ENCODE peak calls at places on chromosomes 4 and X, in six cellular contexts. A is transverse colon; O is CD4-positive, CD25-positive, alpha-beta regulatory T cell; D is CD8-positive, alpha-beta T cell; U is aorta; E is upper lobe of right lung. Z is an unnamed sample.

GRCh38 chr4:153257151-153257620 is 52.9 kb downstream of the TRIM2 start:
- DNase-seq in D (no peak), A (no peak), O (peak; percentile 38), U (peak; percentile 75), E (no peak), Z (no peak)

GRCh38 chr4:114598191-114599121 is at the start of gene UGT8:
- DNase-seq in E (peak; percentile 85), A (peak; percentile 90), U (peak; percentile 78), D (no peak), O (peak; percentile 26), Z (no peak)

GRCh38 chr4:169014581-169014980 is 4.5 kb upstream of the CBR4 start:
- DNase-seq in D (no peak), O (no peak), A (no peak), E (no peak), U (no peak), Z (no peak)

GRCh38 chrX:24423960-24424359 is 41.1 kb upstream of the PDK3 start:
- DNase-seq in D (no peak), O (no peak), A (no peak), E (no peak), U (no peak), Z (no peak)

GRCh38 chr4:181157647-181158046 is 1085.6 kb upstream of the TENM3 start:
- DNase-seq in E (no peak), D (no peak), A (no peak), U (no peak), O (no peak), Z (no peak)

GRCh38 chrX:148535639-148536038 is 35.2 kb downstream of the AFF2 start:
- DNase-seq in O (no peak), U (no peak), A (no peak), E (no peak), D (no peak), Z (no peak)

GRCh38 chr4:53885668-53886067 is 178.7 kb downstream of the CHIC2 start:
- DNase-seq in D (no peak), E (no peak), U (no peak), O (no peak), A (no peak), Z (no peak)

GRCh38 chrX:153766098-153766817 is 2.2 kb downstream of the PLXNB3 start:
- DNase-seq in U (peak; percentile 79), E (peak; percentile 54), A (peak; percentile 11), D (peak; percentile 4), O (no peak), Z (peak; percentile 4)

GRCh38 chr4:182219400-182219799 is 23.8 kb upstream of the TENM3 start:
- DNase-seq in E (no peak), U (no peak), O (no peak), D (no peak), A (no peak), Z (no peak)

GRCh38 chr4:166896254-166896653 is 338.0 kb downstream of the SPOCK3 start:
- DNase-seq in O (no peak), E (no peak), U (no peak), A (no peak), D (no peak), Z (no peak)

GRCh38 chr4:48939785-48940184 is 33.2 kb upstream of the OCIAD2 start:
- DNase-seq in D (no peak), U (no peak), O (no peak), A (no peak), E (no peak), Z (peak; percentile 44)

GRCh38 chrX:136667446-136668168 is 19.6 kb downstream of the CD40LG start:
- DNase-seq in U (no peak), A (no peak), O (no peak), D (no peak), E (no peak), Z (no peak)

GRCh38 chr4:63049726-63050125 is 1359.5 kb downstream of the TECRL start:
- DNase-seq in D (no peak), E (no peak), U (no peak), O (no peak), A (no peak), Z (no peak)

GRCh38 chr4:39613093-39613656 is 25.5 kb downstream of the SMIM14 start:
- DNase-seq in D (no peak), A (no peak), U (no peak), E (no peak), O (no peak), Z (no peak)

GRCh38 chrX:47936224-47936939 is 67.4 kb downstream of the ZNF182 start:
- DNase-seq in D (no peak), O (peak; percentile 35), E (no peak), U (no peak), A (no peak), Z (no peak)

GRCh38 chr4:151324449-151325319 is 721 bp downstream of the SH3D19 start:
- DNase-seq in A (peak; percentile 78), E (peak; percentile 71), O (no peak), D (no peak), U (peak; percentile 86), Z (no peak)
- H3K27me3 ChIP-seq in A (no peaks in the 10 kb centered on the region), E (no peaks in the 10 kb centered on the region), O (peaks cover 17% of the 10 kb centered on the region), D (no peaks in the 10 kb centered on the region), U (no peaks in the 10 kb centered on the region), Z (no peaks in the 10 kb centered on the region)

GRCh38 chr4:139659735-139660424 is 5.7 kb upstream of the MGST2 start:
- DNase-seq in D (no peak), O (no peak), A (no peak), U (no peak), E (no peak), Z (no peak)
- H3K4me3 ChIP-seq in D (no peak overlapping the region), O (no peak overlapping the region), A (no peak overlapping the region), U (no peak overlapping the region), E (no peak overlapping the region), Z (no peak overlapping the region)

DNA sequence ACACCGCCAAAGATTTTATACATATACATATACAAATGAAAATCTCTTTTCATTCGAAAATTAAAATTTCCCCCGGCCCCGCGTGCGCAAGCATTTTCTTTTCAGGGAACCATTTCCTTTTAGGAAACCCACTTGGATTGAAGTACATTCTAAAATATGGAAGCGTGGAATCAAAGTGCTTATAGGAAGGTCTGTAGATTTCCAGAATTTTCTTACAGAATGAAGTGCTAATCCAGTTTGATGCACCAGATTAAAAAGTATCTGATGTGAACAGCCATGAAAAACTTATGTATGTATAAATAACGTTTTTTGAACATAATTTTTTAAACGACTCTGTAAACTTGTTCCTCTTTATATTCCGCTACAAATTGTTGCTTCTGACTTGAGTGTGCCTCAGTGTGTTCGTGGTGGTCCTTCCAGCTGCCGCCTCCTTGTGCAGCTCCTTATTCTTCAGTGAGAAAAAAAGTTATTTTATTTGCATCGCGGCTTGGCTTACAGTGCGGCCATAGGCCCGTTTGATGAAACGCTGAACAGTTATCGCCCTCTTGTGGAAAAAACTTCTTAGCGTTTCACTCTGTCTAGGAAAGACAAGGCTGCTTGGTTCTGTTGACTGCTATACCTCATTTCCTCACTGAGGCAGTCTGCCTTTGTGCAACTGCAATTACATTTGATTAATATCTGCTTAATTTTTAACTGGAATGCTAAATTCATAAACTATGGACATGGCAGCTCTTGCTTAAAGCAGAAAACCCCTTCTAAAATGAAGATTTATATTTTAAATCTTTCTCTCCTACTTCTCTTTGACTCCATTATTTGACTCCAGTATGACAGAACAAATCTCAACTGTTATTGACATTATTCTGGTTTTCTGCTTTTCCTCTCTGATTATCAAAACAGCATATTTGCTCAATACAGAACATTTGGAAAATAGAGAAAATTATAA is 4.7 kb upstream of the NKX6-1 start:
- DNase-seq in D (no peak), A (no peak), U (no peak), E (no peak), O (peak; percentile 63), Z (no peak)
- H3K27me3 ChIP-seq in D (peaks cover 55% of the 10 kb centered on the region), A (peaks cover 100% of the 10 kb centered on the region), U (no peaks in the 10 kb centered on the region), E (peaks cover 97% of the 10 kb centered on the region), O (peaks cover 45% of the 10 kb centered on the region), Z (peaks cover 41% of the 10 kb centered on the region)

DNA sequence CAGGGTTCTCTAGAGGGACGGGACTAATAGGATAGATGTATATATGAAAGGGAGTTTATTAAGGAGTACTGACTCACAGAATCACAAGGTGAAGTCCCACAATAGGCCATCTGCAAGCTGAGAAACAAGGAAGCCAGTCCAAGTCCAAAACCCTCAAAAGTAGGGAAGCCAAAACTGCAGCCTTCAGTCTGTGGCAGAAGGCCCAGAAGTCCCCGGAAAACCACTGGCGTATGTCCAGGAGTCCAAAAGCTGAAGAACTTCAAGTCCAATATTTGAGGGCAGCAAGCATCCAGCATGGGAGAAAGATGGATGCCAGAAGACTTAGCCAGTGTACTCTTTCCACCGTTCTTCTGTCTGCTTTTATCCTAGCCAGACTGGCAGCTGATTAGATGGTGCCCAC is 227.2 kb downstream of the KCTD8 start:
- DNase-seq in E (no peak), U (no peak), A (no peak), O (no peak), D (no peak), Z (no peak)
- H3K4me3 ChIP-seq in E (no peak overlapping the region), U (no peak overlapping the region), A (no peak overlapping the region), O (no peak overlapping the region), D (no peak overlapping the region), Z (no peak overlapping the region)

DNA sequence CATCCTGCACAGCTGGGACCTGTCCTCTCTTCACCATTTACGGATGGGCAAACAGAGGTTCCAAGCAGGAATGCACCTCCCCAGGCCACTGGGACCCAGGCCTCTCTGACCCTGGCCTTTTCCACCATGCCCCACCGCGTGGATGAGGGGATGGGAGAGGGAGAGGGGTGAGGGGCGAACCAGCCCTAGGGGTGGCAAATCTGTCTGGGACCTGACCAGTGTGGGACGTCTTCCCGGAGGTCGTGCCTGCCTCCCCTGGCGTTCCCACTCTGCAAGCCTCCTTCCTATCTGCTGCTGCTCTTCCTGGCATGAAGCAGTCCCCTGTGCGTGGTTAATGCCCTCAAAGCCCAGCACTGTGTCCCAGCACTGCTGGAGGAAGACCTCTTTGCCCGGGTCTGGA is 35.9 kb downstream of the ABLIM2 start:
- DNase-seq in D (no peak), E (no peak), A (no peak), U (no peak), O (no peak), Z (no peak)
- H3K27me3 ChIP-seq in D (no peaks in the 10 kb centered on the region), E (no peaks in the 10 kb centered on the region), A (no peaks in the 10 kb centered on the region), U (no peaks in the 10 kb centered on the region), O (no peaks in the 10 kb centered on the region), Z (no peaks in the 10 kb centered on the region)

GRCh38 chr4:70632028-70632427 is 3.5 kb downstream of the ENAM start:
- DNase-seq in A (no peak), D (no peak), E (no peak), O (no peak), U (no peak), Z (no peak)

GRCh38 chr4:70627620-70628019 is 924 bp upstream of the ENAM start:
- DNase-seq in O (no peak), D (no peak), A (no peak), E (no peak), U (no peak), Z (no peak)

GRCh38 chr4:70630162-70630561 is 1.6 kb downstream of the ENAM start:
- DNase-seq in D (no peak), U (no peak), E (no peak), A (no peak), O (no peak), Z (no peak)

GRCh38 chr4:70629469-70630090 is 1.0 kb downstream of the ENAM start:
- DNase-seq in U (no peak), A (no peak), O (no peak), D (no peak), E (no peak), Z (no peak)

GRCh38 chr4:70628444-70628843 is at the start of gene ENAM:
- DNase-seq in U (no peak), D (no peak), O (no peak), E (no peak), A (no peak), Z (no peak)
- H3K4me3 ChIP-seq in U (no peak within 1 kb of the TSS), D (no peak within 1 kb of the TSS), O (no peak within 1 kb of the TSS), E (no peak within 1 kb of the TSS), A (no peak within 1 kb of the TSS), Z (no peak within 1 kb of the TSS)

DNA sequence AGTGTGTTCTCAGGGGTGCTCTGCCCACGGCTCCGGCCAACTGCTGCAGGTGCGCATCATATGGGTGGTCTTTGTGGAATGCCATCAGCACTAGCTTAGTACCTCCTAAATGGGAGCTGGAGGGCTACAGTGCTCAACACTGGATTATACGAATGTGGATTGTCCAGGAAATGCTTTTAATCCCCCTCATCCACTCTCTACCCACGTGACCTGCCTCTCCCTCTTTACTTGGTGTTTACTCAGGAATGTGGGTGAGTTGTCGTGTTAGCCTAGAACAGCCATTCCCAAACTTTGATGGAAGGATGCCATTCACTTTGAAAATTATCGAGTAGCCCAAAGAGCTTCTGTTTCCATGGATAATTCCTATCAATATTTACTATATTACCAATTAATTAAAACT is 150.8 kb downstream of the PTTG2 start:
- DNase-seq in U (no peak), E (no peak), D (no peak), O (no peak), A (no peak), Z (no peak)
- H3K27me3 ChIP-seq in U (no peaks in the 10 kb centered on the region), E (no peaks in the 10 kb centered on the region), D (no peaks in the 10 kb centered on the region), O (no peaks in the 10 kb centered on the region), A (no peaks in the 10 kb centered on the region), Z (no peaks in the 10 kb centered on the region)

Z was measured in BJ.